ENCODE peak calls at places on chromosomes 12 and 14, in eight cellular contexts. One of them, this sample, is unnamed.
A peak's percentile ranks its signal among the peaks of the same experiment; 100 is the strongest.

GRCh38 chr14:88492272-88493089 is 62.3 kb downstream of the PTPN21 start:
- DNase-seq in astrocyte: peak; percentile 47
- DNase-seq in left lung: peak; percentile 39
- DNase-seq in psoas muscle: no peak
- DNase-seq in CD8-positive, alpha-beta memory T cell: peak; percentile 57
- DNase-seq in PC-3: peak; percentile 88
- DNase-seq in heart right ventricle: no peak
- DNase-seq in GM23248: peak; percentile 80
- DNase-seq in this sample: peak; percentile 47

GRCh38 chr12:26712892-26713291 is 120.1 kb downstream of the ITPR2 start:
- DNase-seq in PC-3: no peak
- DNase-seq in heart right ventricle: no peak
- DNase-seq in GM23248: no peak
- DNase-seq in psoas muscle: no peak
- DNase-seq in left lung: no peak
- DNase-seq in astrocyte: no peak
- DNase-seq in CD8-positive, alpha-beta memory T cell: no peak
- DNase-seq in this sample: no peak

GRCh38 chr14:73634333-73634833 is 10.4 kb upstream of the DNAL1 start:
- DNase-seq in CD8-positive, alpha-beta memory T cell: no peak
- DNase-seq in GM23248: peak; percentile 28
- DNase-seq in left lung: no peak
- DNase-seq in heart right ventricle: peak; percentile 55
- DNase-seq in PC-3: peak; percentile 40
- DNase-seq in astrocyte: no peak
- DNase-seq in psoas muscle: peak; percentile 37
- DNase-seq in this sample: no peak

GRCh38 chr12:122079532-122080081 is 1.1 kb downstream of the MLXIP start:
- DNase-seq in PC-3: no peak
- DNase-seq in astrocyte: no peak
- DNase-seq in GM23248: peak; percentile 47
- DNase-seq in psoas muscle: no peak
- DNase-seq in left lung: no peak
- DNase-seq in heart right ventricle: no peak
- DNase-seq in CD8-positive, alpha-beta memory T cell: no peak
- DNase-seq in this sample: no peak

GRCh38 chr12:68557011-68557715 is 53.5 kb upstream of the RAP1B start:
- DNase-seq in astrocyte: peak; percentile 93
- DNase-seq in GM23248: peak; percentile 90
- DNase-seq in CD8-positive, alpha-beta memory T cell: no peak
- DNase-seq in PC-3: peak; percentile 46
- DNase-seq in heart right ventricle: no peak
- DNase-seq in psoas muscle: no peak
- DNase-seq in left lung: no peak
- DNase-seq in this sample: no peak

GRCh38 chr12:120761581-120761980 is 36.0 kb downstream of the ACADS start:
- DNase-seq in heart right ventricle: no peak
- DNase-seq in psoas muscle: no peak
- DNase-seq in left lung: no peak
- DNase-seq in CD8-positive, alpha-beta memory T cell: no peak
- DNase-seq in GM23248: no peak
- DNase-seq in astrocyte: peak; percentile 38
- DNase-seq in PC-3: no peak
- DNase-seq in this sample: no peak

GRCh38 chr14:103220134-103220981 is 97.1 kb downstream of the TNFAIP2 start:
- DNase-seq in psoas muscle: peak; percentile 34
- DNase-seq in CD8-positive, alpha-beta memory T cell: no peak
- DNase-seq in PC-3: no peak
- DNase-seq in astrocyte: no peak
- DNase-seq in heart right ventricle: no peak
- DNase-seq in left lung: no peak
- DNase-seq in GM23248: peak; percentile 40
- DNase-seq in this sample: no peak

GRCh38 chr12:89351489-89352241 is 636 bp downstream of the DUSP6 start:
- DNase-seq in heart right ventricle: peak; percentile 46
- DNase-seq in psoas muscle: peak; percentile 37
- DNase-seq in CD8-positive, alpha-beta memory T cell: peak; percentile 48
- DNase-seq in left lung: no peak
- DNase-seq in PC-3: no peak
- DNase-seq in astrocyte: peak; percentile 39
- DNase-seq in GM23248: peak; percentile 77
- DNase-seq in this sample: peak; percentile 21

GRCh38 chr12:49288412-49288853 is 6.5 kb upstream of the PRPH start:
- DNase-seq in left lung: no peak
- DNase-seq in CD8-positive, alpha-beta memory T cell: peak; percentile 68
- DNase-seq in PC-3: peak; percentile 74
- DNase-seq in heart right ventricle: no peak
- DNase-seq in GM23248: peak; percentile 62
- DNase-seq in astrocyte: no peak
- DNase-seq in psoas muscle: peak; percentile 40
- DNase-seq in this sample: peak; percentile 50

GRCh38 chr12:28191018-28191595 is 851 bp downstream of the CCDC91 start:
- DNase-seq in psoas muscle: peak; percentile 34
- DNase-seq in GM23248: peak; percentile 86
- DNase-seq in astrocyte: peak; percentile 61
- DNase-seq in left lung: peak; percentile 29
- DNase-seq in CD8-positive, alpha-beta memory T cell: no peak
- DNase-seq in PC-3: peak; percentile 75
- DNase-seq in heart right ventricle: peak; percentile 9
- DNase-seq in this sample: peak; percentile 32

GRCh38 chr12:98653866-98654493 is 8.9 kb downstream of the APAF1 start:
- DNase-seq in CD8-positive, alpha-beta memory T cell: peak; percentile 49
- DNase-seq in left lung: no peak
- DNase-seq in GM23248: peak; percentile 78
- DNase-seq in astrocyte: peak; percentile 31
- DNase-seq in PC-3: peak; percentile 75
- DNase-seq in psoas muscle: no peak
- DNase-seq in heart right ventricle: no peak
- DNase-seq in this sample: no peak

GRCh38 chr14:74567219-74567618 is 44.8 kb downstream of the LTBP2 start:
- DNase-seq in astrocyte: no peak
- DNase-seq in PC-3: no peak
- DNase-seq in heart right ventricle: no peak
- DNase-seq in left lung: no peak
- DNase-seq in GM23248: no peak
- DNase-seq in psoas muscle: no peak
- DNase-seq in CD8-positive, alpha-beta memory T cell: no peak
- DNase-seq in this sample: no peak

GRCh38 chr12:51307655-51308593 is 16.1 kb downstream of the BIN2 start:
- DNase-seq in astrocyte: peak; percentile 89
- DNase-seq in PC-3: peak; percentile 94
- DNase-seq in heart right ventricle: no peak
- DNase-seq in CD8-positive, alpha-beta memory T cell: peak; percentile 23
- DNase-seq in psoas muscle: no peak
- DNase-seq in GM23248: peak; percentile 94
- DNase-seq in left lung: no peak
- DNase-seq in this sample: no peak

GRCh38 chr12:30926243-30927209 is at the start of gene TSPAN11:
- DNase-seq in PC-3: no peak
- DNase-seq in left lung: no peak
- DNase-seq in astrocyte: peak; percentile 31
- DNase-seq in psoas muscle: peak; percentile 28
- DNase-seq in CD8-positive, alpha-beta memory T cell: no peak
- DNase-seq in GM23248: peak; percentile 81
- DNase-seq in heart right ventricle: peak; percentile 31
- DNase-seq in this sample: no peak

GRCh38 chr14:104739026-104739425 is 13.9 kb upstream of the SIVA1 start:
- DNase-seq in CD8-positive, alpha-beta memory T cell: no peak
- DNase-seq in GM23248: no peak
- DNase-seq in left lung: no peak
- DNase-seq in PC-3: no peak
- DNase-seq in heart right ventricle: no peak
- DNase-seq in psoas muscle: no peak
- DNase-seq in astrocyte: no peak
- DNase-seq in this sample: no peak

GRCh38 chr14:97703006-97703760 is 906.0 kb downstream of the VRK1 start:
- DNase-seq in CD8-positive, alpha-beta memory T cell: peak; percentile 27
- DNase-seq in left lung: no peak
- DNase-seq in GM23248: no peak
- DNase-seq in astrocyte: no peak
- DNase-seq in psoas muscle: no peak
- DNase-seq in PC-3: peak; percentile 18
- DNase-seq in heart right ventricle: no peak
- DNase-seq in this sample: no peak

GRCh38 chr12:102234599-102234998 is 37.0 kb upstream of the PMCH start:
- DNase-seq in heart right ventricle: no peak
- DNase-seq in CD8-positive, alpha-beta memory T cell: no peak
- DNase-seq in PC-3: no peak
- DNase-seq in astrocyte: no peak
- DNase-seq in GM23248: no peak
- DNase-seq in psoas muscle: no peak
- DNase-seq in left lung: no peak
- DNase-seq in this sample: no peak

GRCh38 chr12:22271036-22271435 is 63.5 kb downstream of the ST8SIA1 start:
- DNase-seq in psoas muscle: no peak
- DNase-seq in CD8-positive, alpha-beta memory T cell: no peak
- DNase-seq in GM23248: peak; percentile 93
- DNase-seq in PC-3: peak; percentile 44
- DNase-seq in left lung: no peak
- DNase-seq in astrocyte: peak; percentile 94
- DNase-seq in heart right ventricle: no peak
- DNase-seq in this sample: no peak

GRCh38 chr12:99131761-99132199 is 486.7 kb downstream of the APAF1 start:
- DNase-seq in CD8-positive, alpha-beta memory T cell: no peak
- DNase-seq in GM23248: peak; percentile 39
- DNase-seq in astrocyte: peak; percentile 23
- DNase-seq in left lung: no peak
- DNase-seq in heart right ventricle: peak; percentile 36
- DNase-seq in psoas muscle: peak; percentile 17
- DNase-seq in PC-3: no peak
- DNase-seq in this sample: no peak

GRCh38 chr12:6563448-6564050 is 4.5 kb downstream of the NOP2 start:
- DNase-seq in GM23248: peak; percentile 65
- DNase-seq in psoas muscle: peak; percentile 58
- DNase-seq in astrocyte: no peak
- DNase-seq in PC-3: peak; percentile 46
- DNase-seq in CD8-positive, alpha-beta memory T cell: peak; percentile 55
- DNase-seq in heart right ventricle: peak; percentile 54
- DNase-seq in left lung: no peak
- DNase-seq in this sample: peak; percentile 58

GRCh38 chr12:2239376-2240010 is 186.7 kb downstream of the CACNA1C start:
- DNase-seq in CD8-positive, alpha-beta memory T cell: no peak
- DNase-seq in left lung: no peak
- DNase-seq in astrocyte: no peak
- DNase-seq in GM23248: no peak
- DNase-seq in PC-3: no peak
- DNase-seq in psoas muscle: no peak
- DNase-seq in heart right ventricle: peak; percentile 70
- DNase-seq in this sample: no peak

GRCh38 chr14:23056257-23056955 is 914 bp downstream of the CDH24 start:
- DNase-seq in CD8-positive, alpha-beta memory T cell: peak; percentile 63
- DNase-seq in heart right ventricle: peak; percentile 60
- DNase-seq in astrocyte: peak; percentile 31
- DNase-seq in left lung: peak; percentile 73
- DNase-seq in psoas muscle: peak; percentile 71
- DNase-seq in PC-3: peak; percentile 80
- DNase-seq in GM23248: peak; percentile 81
- DNase-seq in this sample: peak; percentile 57

DNA sequence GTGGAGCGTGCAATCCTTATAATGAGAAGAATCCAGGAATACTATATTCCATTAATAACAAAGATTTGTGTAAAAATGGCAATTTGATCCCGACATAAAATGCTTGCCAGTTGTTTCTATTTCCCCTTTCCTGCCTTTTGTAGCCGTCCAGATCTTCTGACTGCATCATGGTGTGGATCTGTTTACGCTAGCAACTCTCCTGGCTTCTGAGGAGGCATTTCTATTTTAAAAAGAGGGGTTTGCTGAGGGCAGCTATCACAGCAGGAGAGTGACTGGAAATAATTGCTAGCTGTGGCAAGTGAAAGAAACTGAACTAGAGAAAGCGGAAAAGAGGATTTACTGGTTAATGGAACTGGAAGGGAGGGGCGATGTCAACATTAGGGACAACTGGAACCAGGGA is 145.6 kb downstream of the ATP23 start:
- DNase-seq in CD8-positive, alpha-beta memory T cell: no peak
- DNase-seq in heart right ventricle: no peak
- DNase-seq in psoas muscle: no peak
- DNase-seq in PC-3: no peak
- DNase-seq in GM23248: no peak
- DNase-seq in left lung: no peak
- DNase-seq in astrocyte: no peak
- DNase-seq in this sample: no peak
- H3K27me3 ChIP-seq in CD8-positive, alpha-beta memory T cell: no peaks in the 10 kb centered on the region
- H3K27me3 ChIP-seq in heart right ventricle: no peaks in the 10 kb centered on the region
- H3K27me3 ChIP-seq in psoas muscle: no peaks in the 10 kb centered on the region
- H3K27me3 ChIP-seq in PC-3: no peaks in the 10 kb centered on the region
- H3K27me3 ChIP-seq in GM23248: no peaks in the 10 kb centered on the region
- H3K27me3 ChIP-seq in left lung: no peaks in the 10 kb centered on the region
- H3K27me3 ChIP-seq in astrocyte: no peaks in the 10 kb centered on the region
- H3K27me3 ChIP-seq in this sample: peaks cover 14% of the 10 kb centered on the region

GRCh38 chr12:81727387-81727786 is 31.8 kb downstream of the PPFIA2 start:
- DNase-seq in psoas muscle: no peak
- DNase-seq in CD8-positive, alpha-beta memory T cell: no peak
- DNase-seq in PC-3: no peak
- DNase-seq in GM23248: no peak
- DNase-seq in astrocyte: no peak
- DNase-seq in left lung: no peak
- DNase-seq in heart right ventricle: no peak
- DNase-seq in this sample: no peak
- H3K27ac ChIP-seq in psoas muscle: no peak overlapping the region
- H3K27ac ChIP-seq in CD8-positive, alpha-beta memory T cell: no peak overlapping the region
- H3K27ac ChIP-seq in PC-3: no peak overlapping the region
- H3K27ac ChIP-seq in GM23248: no peak overlapping the region
- H3K27ac ChIP-seq in astrocyte: no peak overlapping the region
- H3K27ac ChIP-seq in left lung: no peak overlapping the region
- H3K27ac ChIP-seq in heart right ventricle: no peak overlapping the region
- H3K27ac ChIP-seq in this sample: no peak overlapping the region

GRCh38 chr14:68791078-68791983 is 1.5 kb downstream of the ZFP36L1 start:
- DNase-seq in left lung: no peak
- DNase-seq in PC-3: peak; percentile 41
- DNase-seq in heart right ventricle: no peak
- DNase-seq in GM23248: peak; percentile 69
- DNase-seq in astrocyte: no peak
- DNase-seq in CD8-positive, alpha-beta memory T cell: no peak
- DNase-seq in psoas muscle: no peak
- DNase-seq in this sample: no peak
- H3K27me3 ChIP-seq in left lung: no peaks in the 10 kb centered on the region
- H3K27me3 ChIP-seq in PC-3: no peaks in the 10 kb centered on the region
- H3K27me3 ChIP-seq in heart right ventricle: no peaks in the 10 kb centered on the region
- H3K27me3 ChIP-seq in GM23248: no peaks in the 10 kb centered on the region
- H3K27me3 ChIP-seq in astrocyte: no peaks in the 10 kb centered on the region
- H3K27me3 ChIP-seq in CD8-positive, alpha-beta memory T cell: no peaks in the 10 kb centered on the region
- H3K27me3 ChIP-seq in psoas muscle: no peaks in the 10 kb centered on the region
- H3K27me3 ChIP-seq in this sample: no peaks in the 10 kb centered on the region

DNA sequence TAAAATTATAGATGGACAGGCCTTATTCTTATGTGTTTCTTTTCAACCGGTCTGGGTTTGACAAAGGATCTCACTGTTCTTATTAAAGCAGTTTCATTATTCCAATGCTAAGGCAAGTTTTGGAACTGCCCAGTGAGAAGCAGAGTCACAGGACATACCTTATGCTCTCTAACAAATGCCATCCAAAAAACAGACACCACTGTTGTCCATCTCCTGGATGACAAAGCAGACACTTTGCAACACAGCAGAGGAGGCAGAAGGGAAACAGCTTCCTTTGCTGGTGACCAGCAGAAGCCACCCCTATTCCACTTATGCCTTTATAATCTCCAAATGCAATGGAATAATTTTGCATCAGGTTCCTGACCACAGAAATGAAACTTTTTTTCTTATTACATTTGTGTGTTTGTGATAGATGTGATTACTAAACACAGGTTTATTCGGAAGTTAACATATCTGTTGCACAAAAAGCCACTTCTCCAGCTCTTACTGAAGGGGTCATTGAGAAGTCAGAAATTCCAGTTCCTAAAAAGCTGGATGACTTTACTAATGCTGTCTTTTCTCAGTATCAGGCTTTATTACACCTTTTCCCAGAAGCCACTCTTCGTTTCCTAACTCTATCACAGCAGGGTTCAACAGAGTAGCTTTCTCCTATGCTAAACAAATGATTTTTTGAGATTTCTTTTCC is 115.6 kb downstream of the BTG1 start:
- DNase-seq in astrocyte: no peak
- DNase-seq in psoas muscle: no peak
- DNase-seq in PC-3: no peak
- DNase-seq in GM23248: no peak
- DNase-seq in CD8-positive, alpha-beta memory T cell: no peak
- DNase-seq in heart right ventricle: no peak
- DNase-seq in left lung: no peak
- DNase-seq in this sample: no peak
- H3K27ac ChIP-seq in astrocyte: no peak overlapping the region
- H3K27ac ChIP-seq in psoas muscle: no peak overlapping the region
- H3K27ac ChIP-seq in PC-3: no peak overlapping the region
- H3K27ac ChIP-seq in GM23248: no peak overlapping the region
- H3K27ac ChIP-seq in CD8-positive, alpha-beta memory T cell: no peak overlapping the region
- H3K27ac ChIP-seq in heart right ventricle: peak overlapping the region; percentile 56
- H3K27ac ChIP-seq in left lung: peak overlapping the region; percentile 63
- H3K27ac ChIP-seq in this sample: peak overlapping the region; percentile 78

This sample was measured in CD4-positive, alpha-beta T cell.